ENCODE peak calls at places on chromosomes 5 and 9, in four cellular contexts. L is RWPE1, Z is fibroblast of lung, U is dorsolateral prefrontal cortex. G is an unnamed sample.

GRCh38 chr5:54217826-54218503 is 92.4 kb downstream of the ARL15 start:
- DNase-seq in U (peak; percentile 16), Z (peak; percentile 63), L (peak; percentile 72), G (no peak)

GRCh38 chr5:158013939-158014338 is 155.0 kb upstream of the CLINT1 start:
- DNase-seq in U (no peak), Z (peak; percentile 54), L (peak; percentile 33), G (no peak)

GRCh38 chr5:4640793-4641192 is 499.3 kb upstream of the ADAMTS16 start:
- DNase-seq in Z (peak; percentile 45), L (no peak), U (no peak), G (no peak)

GRCh38 chr9:19336166-19336565 is 43.9 kb downstream of the RPS6 start:
- DNase-seq in U (no peak), Z (no peak), L (no peak), G (no peak)

GRCh38 chr9:129573977-129574376 is 46.9 kb downstream of the C9orf50 start:
- DNase-seq in L (no peak), Z (no peak), U (no peak), G (no peak)

GRCh38 chr9:95766906-95767305 is 108.6 kb upstream of the ERCC6L2 start:
- DNase-seq in U (no peak), L (no peak), Z (no peak), G (no peak)

GRCh38 chr5:111584651-111585050 is 72.3 kb upstream of the STARD4 start:
- DNase-seq in L (peak; percentile 61), U (no peak), Z (peak; percentile 94), G (no peak)

GRCh38 chr9:33682551-33682950 is 112.8 kb upstream of the PRSS3 start:
- DNase-seq in L (no peak), U (no peak), Z (no peak), G (no peak)

GRCh38 chr9:87479801-87480201 is 17.9 kb upstream of the DAPK1 start:
- DNase-seq in L (no peak), Z (peak; percentile 83), U (no peak), G (peak; percentile 70)

GRCh38 chr5:64201986-64202385 is 36.3 kb downstream of the RNF180 start:
- DNase-seq in Z (peak; percentile 32), U (no peak), L (no peak), G (no peak)

GRCh38 chr9:129584136-129584535 is 36.8 kb downstream of the C9orf50 start:
- DNase-seq in L (peak; percentile 96), Z (peak; percentile 76), U (peak; percentile 64), G (peak; percentile 76)

GRCh38 chr5:79025054-79025465 is 40.0 kb upstream of the ARSB start:
- DNase-seq in Z (peak; percentile 54), L (peak; percentile 72), U (peak; percentile 51), G (peak; percentile 79)

GRCh38 chr9:127796899-127797370 is 5.7 kb upstream of the FPGS start:
- DNase-seq in Z (peak; percentile 72), L (no peak), U (no peak), G (no peak)

GRCh38 chr5:149576021-149576420 is 5.3 kb upstream of the ARHGEF37 start:
- DNase-seq in Z (no peak), L (no peak), U (no peak), G (no peak)

GRCh38 chr9:33374634-33375237 is 27.6 kb downstream of the AQP7 start:
- DNase-seq in U (peak; percentile 81), Z (peak; percentile 62), L (peak; percentile 86), G (no peak)

GRCh38 chr5:23014817-23015216 is 161.7 kb upstream of the CDH12 start:
- DNase-seq in Z (no peak), L (no peak), U (no peak), G (no peak)

GRCh38 chr5:1487079-1487764 is 36.5 kb downstream of the LPCAT1 start:
- DNase-seq in Z (no peak), L (no peak), U (no peak), G (no peak)

GRCh38 chr9:119318371-119318770 is 50.9 kb downstream of the BRINP1 start:
- DNase-seq in L (no peak), U (peak; percentile 21), Z (no peak), G (no peak)

GRCh38 chr9:120971938-120972337 is 45.3 kb upstream of the TRAF1 start:
- DNase-seq in U (no peak), Z (no peak), L (no peak), G (no peak)

GRCh38 chr5:109838157-109838556 is 148.4 kb downstream of the MAN2A1 start:
- DNase-seq in L (no peak), U (no peak), Z (no peak), G (no peak)

GRCh38 chr5:90803891-90804290 is 245.3 kb downstream of the ADGRV1 start:
- DNase-seq in L (no peak), U (no peak), Z (peak; percentile 8), G (no peak)

GRCh38 chr9:34990908-34991832 is 1.6 kb downstream of the DNAJB5 start:
- DNase-seq in L (no peak), U (peak; percentile 35), Z (no peak), G (no peak)

GRCh38 chr9:124196814-124197176 is 61.0 kb upstream of the NEK6 start:
- DNase-seq in U (no peak), Z (no peak), L (no peak), G (no peak)

GRCh38 chr9:21251638-21252037 is 11.8 kb upstream of the IFNA14 start:
- DNase-seq in U (no peak), Z (no peak), L (no peak), G (no peak)

GRCh38 chr5:34505731-34506130 is 150.4 kb upstream of the RAI14 start:
- DNase-seq in U (peak; percentile 49), L (no peak), Z (no peak), G (no peak)

GRCh38 chr5:159527546-159527945 is 197.3 kb upstream of the IL12B start:
- DNase-seq in Z (no peak), L (no peak), U (no peak), G (no peak)

GRCh38 chr9:7549261-7549660 is 250.3 kb downstream of the DMAC1 start:
- DNase-seq in L (no peak), U (no peak), Z (no peak), G (peak; percentile 20)

GRCh38 chr9:104108315-104108714 is 14.2 kb downstream of the SMC2 start:
- DNase-seq in U (no peak), Z (no peak), L (no peak), G (no peak)

GRCh38 chr5:65672787-65673186 is 48.0 kb downstream of the SHLD3 start:
- DNase-seq in U (no peak), Z (peak; percentile 40), L (no peak), G (no peak)

GRCh38 chr9:36739538-36740116 is 166.9 kb downstream of the MELK start:
- DNase-seq in Z (no peak), U (no peak), L (no peak), G (no peak)

GRCh38 chr9:10674586-10674985 is 61.8 kb upstream of the PTPRD start:
- DNase-seq in U (no peak), L (no peak), Z (no peak), G (no peak)

GRCh38 chr5:111200828-111201227 is 23.4 kb upstream of the CAMK4 start:
- DNase-seq in L (no peak), Z (no peak), U (no peak), G (no peak)

GRCh38 chr5:42811591-42812392 is at the start of gene SELENOP:
- DNase-seq in Z (no peak), U (no peak), L (no peak), G (peak; percentile 56)

GRCh38 chr9:21993893-21994525 is at the start of gene CDKN2A:
- DNase-seq in L (no peak), U (no peak), Z (peak; percentile 62), G (peak; percentile 85)

DNA sequence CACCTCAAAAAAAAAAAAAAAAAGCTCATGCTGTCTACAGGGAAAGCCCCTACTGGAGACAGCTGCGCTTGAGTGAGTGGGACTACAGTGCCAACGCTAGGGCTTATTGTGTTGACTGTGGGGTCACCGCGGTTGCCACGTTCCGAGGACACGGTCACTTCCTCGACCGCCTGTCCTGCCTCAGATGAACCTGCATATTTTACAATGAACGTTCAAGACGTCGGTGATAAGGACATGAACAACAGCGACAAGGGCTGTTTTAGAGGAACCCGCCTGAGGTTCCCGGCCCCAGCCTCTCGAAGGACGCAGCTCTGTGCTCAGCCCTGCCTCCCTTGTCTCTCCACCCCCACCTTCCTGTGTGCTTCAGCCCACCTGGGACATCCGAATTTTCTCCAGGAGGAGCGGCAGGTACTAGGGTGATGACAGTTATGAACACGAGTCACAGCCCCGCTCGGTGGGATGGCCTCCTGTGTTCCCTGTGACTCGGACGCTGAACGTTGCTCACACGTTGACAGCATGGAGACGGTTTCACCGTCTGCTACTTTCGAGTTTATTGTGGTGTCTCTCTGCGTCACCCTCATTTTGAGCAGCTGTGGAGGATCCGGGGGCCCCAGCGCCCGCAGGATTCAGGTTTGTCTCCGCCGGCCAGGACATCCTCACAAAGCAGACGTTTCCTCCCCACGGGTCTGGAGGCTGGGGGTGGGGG is 11.3 kb upstream of the DIPK1B start:
- DNase-seq in L (no peak), Z (no peak), U (no peak), G (peak; percentile 80)
- TF ChIP-seq CTCF in L (no peak), Z (no peak), U (no peak), G (no peak)

DNA sequence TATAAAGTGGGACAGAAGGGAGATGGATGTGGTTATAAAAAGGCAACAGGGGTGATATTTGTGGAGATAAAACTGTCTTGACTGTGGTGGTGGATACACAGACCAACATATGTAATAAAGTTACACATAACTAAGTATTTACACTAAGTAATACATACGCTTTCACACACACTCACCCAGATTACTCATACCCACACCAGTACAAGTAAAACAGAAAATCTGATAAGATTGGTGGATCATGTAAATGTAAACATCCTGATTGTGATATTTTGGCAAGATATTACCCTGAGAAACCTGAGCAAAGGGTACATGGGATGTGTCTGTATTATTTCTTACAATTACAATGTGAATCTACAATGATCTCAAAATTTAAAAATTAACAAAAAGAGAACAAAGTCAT is 53.3 kb upstream of the SLIT3 start:
- DNase-seq in U (no peak), Z (peak; percentile 61), L (peak; percentile 49), G (no peak)
- H3K27ac ChIP-seq in U (no peak overlapping the region), Z (no peak overlapping the region), L (no peak overlapping the region), G (no peak overlapping the region)

DNA sequence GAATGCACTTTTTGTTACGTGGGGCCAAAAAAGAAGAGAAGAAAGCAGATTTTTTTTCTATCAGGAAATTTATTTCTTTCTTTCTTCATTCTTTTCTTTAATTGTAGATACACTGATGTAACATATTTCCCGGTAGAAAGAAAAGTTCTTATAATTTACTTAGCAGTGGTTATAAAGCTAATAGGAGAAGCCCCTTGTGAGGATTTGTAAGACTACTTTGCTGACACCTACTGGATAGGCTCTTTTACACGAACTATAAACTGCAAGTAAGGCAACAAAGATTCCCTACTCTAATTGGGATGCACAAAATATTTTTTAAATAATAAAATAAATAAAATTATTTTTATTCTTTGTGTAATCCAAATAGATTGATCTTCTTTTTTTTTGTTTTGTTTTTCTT is 284.4 kb downstream of the DNAH5 start:
- DNase-seq in U (no peak), L (no peak), Z (peak; percentile 25), G (no peak)
- TF ChIP-seq CTCF in U (no peak), L (no peak), Z (no peak), G (no peak)

GRCh38 chr5:134877159-134877558 is 3.0 kb downstream of the TXNDC15 start:
- DNase-seq in Z (no peak), U (no peak), L (no peak), G (no peak)

GRCh38 chr5:134874831-134875655 is 872 bp downstream of the TXNDC15 start:
- DNase-seq in U (peak; percentile 70), L (peak; percentile 90), Z (peak; percentile 88), G (no peak)

GRCh38 chr5:134873987-134874830 is at the start of gene TXNDC15:
- DNase-seq in L (peak; percentile 91), U (peak; percentile 88), Z (peak; percentile 82), G (peak; percentile 90)

GRCh38 chr5:134879456-134879855 is 5.3 kb downstream of the TXNDC15 start:
- DNase-seq in L (no peak), Z (no peak), U (no peak), G (no peak)

GRCh38 chr5:134878403-134878802 is 4.2 kb downstream of the TXNDC15 start:
- DNase-seq in Z (no peak), U (no peak), L (no peak), G (no peak)
- H3K27ac ChIP-seq in Z (no peak overlapping the region), U (no peak overlapping the region), L (no peak overlapping the region), G (no peak overlapping the region)

G was measured in left lung.